ENCODE peak calls at places on chromosomes 1 and 21, in seven cellular contexts. Q, T, W, R, H, N and M are unnamed samples.

GRCh38 chr1:84253891-84254290 is 47.6 kb upstream of the SAMD13 start:
- DNase-seq in N (no peak), W (no peak), H (no peak), R (no peak), T (no peak), Q (no peak), M (no peak)

GRCh38 chr1:93964096-93964776 is 55.0 kb upstream of the GCLM start:
- DNase-seq in Q (no peak), H (no peak), N (no peak), T (no peak), R (no peak), W (no peak), M (no peak)

GRCh38 chr1:28811766-28812668 is at the start of gene OPRD1:
- DNase-seq in R (no peak), N (peak), W (peak), T (peak), H (peak), Q (peak), M (no peak)

GRCh38 chr1:196538473-196538872 is 69.8 kb downstream of the KCNT2 start:
- DNase-seq in R (peak), N (no peak), H (no peak), Q (no peak), T (peak), W (no peak), M (no peak)

GRCh38 chr1:56202186-56202585 is 377.2 kb downstream of the PLPP3 start:
- DNase-seq in R (no peak), H (no peak), N (no peak), Q (no peak), T (no peak), W (no peak), M (no peak)

GRCh38 chr1:43420874-43421273 is 31.2 kb downstream of the SZT2 start:
- DNase-seq in Q (no peak), R (no peak), N (no peak), H (no peak), W (no peak), T (no peak), M (no peak)

GRCh38 chr1:233097546-233098254 is 147.3 kb downstream of the NTPCR start:
- DNase-seq in Q (no peak), N (no peak), H (no peak), R (no peak), W (no peak), T (no peak), M (no peak)

GRCh38 chr1:45477646-45478045 is 13.3 kb downstream of the TESK2 start:
- DNase-seq in N (no peak), T (no peak), H (no peak), Q (no peak), W (no peak), R (no peak), M (no peak)

GRCh38 chr21:25895565-25896205 is 160.9 kb downstream of the GABPA start:
- DNase-seq in Q (peak), H (no peak), T (no peak), N (no peak), R (peak), W (no peak), M (no peak)

GRCh38 chr21:33552093-33552998 is 9.5 kb downstream of the SON start:
- DNase-seq in T (no peak), W (no peak), R (no peak), N (no peak), H (no peak), Q (no peak), M (no peak)

GRCh38 chr21:8990326-8991087 is 1530.9 kb upstream of the TPTE start:
- DNase-seq in Q (no peak), N (no peak), T (no peak), R (no peak), H (no peak), W (no peak), M (no peak)

GRCh38 chr1:114108741-114109255 is 44.9 kb downstream of the SYT6 start:
- DNase-seq in N (no peak), R (no peak), W (no peak), Q (no peak), T (no peak), H (no peak), M (no peak)

GRCh38 chr1:4603317-4604110 is 50.9 kb upstream of the AJAP1 start:
- DNase-seq in T (no peak), H (no peak), W (no peak), Q (no peak), N (no peak), R (no peak), M (no peak)

GRCh38 chr1:52098139-52098871 is 42.2 kb downstream of the BTF3L4 start:
- DNase-seq in N (no peak), T (no peak), Q (peak), H (no peak), W (no peak), R (no peak), M (no peak)

GRCh38 chr1:230130172-230130944 is 63.3 kb downstream of the GALNT2 start:
- DNase-seq in Q (no peak), R (no peak), H (no peak), N (peak), W (no peak), T (no peak), M (no peak)

GRCh38 chr1:175481126-175482071 is 262.0 kb downstream of the TNR start:
- DNase-seq in N (no peak), T (no peak), Q (no peak), W (peak), R (peak), H (peak), M (no peak)

GRCh38 chr1:44652445-44653106 is 21.7 kb downstream of the TMEM53 start:
- DNase-seq in H (peak), T (peak), N (peak), Q (peak), W (peak), R (peak), M (peak)

GRCh38 chr1:201173736-201174135 is 16.9 kb upstream of the IGFN1 start:
- DNase-seq in H (no peak), R (no peak), N (no peak), T (no peak), W (no peak), Q (no peak), M (no peak)

GRCh38 chr1:52918201-52918600 is 3.3 kb downstream of the ECHDC2 start:
- DNase-seq in T (no peak), W (no peak), Q (no peak), R (no peak), H (no peak), N (no peak), M (no peak)